ENCODE peak calls at places on chromosomes 4 and X, in six cellular contexts. A, G, J, P, Z and K are unnamed samples.

GRCh38 chr4:76309939-76310549 is 3.5 kb downstream of the STBD1 start:
- DNase-seq in A (no peak), G (no peak), J (no peak), P (no peak), Z (no peak), K (no peak)

GRCh38 chrX:145694048-145694447 is 123.6 kb upstream of the SLITRK2 start:
- DNase-seq in A (no peak), G (no peak), J (no peak), P (no peak), Z (no peak), K (no peak)

GRCh38 chr4:68175562-68176155 is 46.0 kb upstream of the TMPRSS11F start:
- DNase-seq in A (no peak), G (peak), J (peak), P (peak), Z (no peak), K (no peak)

GRCh38 chrX:155070663-155070974 is 317 bp downstream of the CMC4 start:
- DNase-seq in A (no peak), G (no peak), J (no peak), P (no peak), Z (no peak), K (no peak)

GRCh38 chrX:122591546-122591945 is 592.5 kb upstream of the GRIA3 start:
- DNase-seq in A (no peak), G (no peak), J (no peak), P (no peak), Z (no peak), K (no peak)

GRCh38 chr4:1862055-1862911 is 6.3 kb upstream of the LETM1 start:
- DNase-seq in A (peak), G (peak), J (no peak), P (no peak), Z (no peak), K (peak)

GRCh38 chr4:1192091-1192492 is 19.7 kb upstream of the SPON2 start:
- DNase-seq in A (no peak), G (no peak), J (no peak), P (no peak), Z (no peak), K (no peak)

GRCh38 chr4:17029964-17030363 is 131.5 kb upstream of the LDB2 start:
- DNase-seq in A (no peak), G (no peak), J (no peak), P (no peak), Z (no peak), K (no peak)

GRCh38 chr4:187618701-187619278 is 376.8 kb upstream of the ZFP42 start:
- DNase-seq in A (no peak), G (no peak), J (no peak), P (no peak), Z (no peak), K (no peak)

GRCh38 chr4:57443308-57444243 is 333.4 kb upstream of the IGFBP7 start:
- DNase-seq in A (no peak), G (no peak), J (no peak), P (no peak), Z (no peak), K (no peak)

GRCh38 chr4:168777277-168777965 is 232.6 kb downstream of the CBR4 start:
- DNase-seq in A (no peak), G (no peak), J (no peak), P (no peak), Z (no peak), K (no peak)

GRCh38 chrX:152817082-152817744 is 13.3 kb downstream of the CETN2 start:
- DNase-seq in A (no peak), G (peak), J (no peak), P (no peak), Z (no peak), K (no peak)

GRCh38 chr4:141853091-141853734 is 216.8 kb downstream of the IL15 start:
- DNase-seq in A (no peak), G (no peak), J (no peak), P (no peak), Z (no peak), K (no peak)

GRCh38 chr4:123603165-123603564 is 206.6 kb downstream of the SPRY1 start:
- DNase-seq in A (no peak), G (no peak), J (peak), P (no peak), Z (no peak), K (no peak)

GRCh38 chr4:19014594-19014993 is 993.0 kb upstream of the LCORL start:
- DNase-seq in A (no peak), G (no peak), J (no peak), P (no peak), Z (no peak), K (no peak)

GRCh38 chr4:150867148-150867547 is 147.9 kb downstream of the LRBA start:
- DNase-seq in A (peak), G (peak), J (peak), P (peak), Z (no peak), K (peak)

GRCh38 chr4:117700111-117700892 is 334.0 kb upstream of the NDST3 start:
- DNase-seq in A (no peak), G (no peak), J (peak), P (no peak), Z (no peak), K (no peak)

GRCh38 chrX:41350150-41350975 is 16.4 kb downstream of the DDX3X start:
- DNase-seq in A (no peak), G (no peak), J (no peak), P (no peak), Z (no peak), K (no peak)

GRCh38 chr4:6350646-6351045 is 81.0 kb downstream of the WFS1 start:
- DNase-seq in A (no peak), G (no peak), J (no peak), P (no peak), Z (no peak), K (no peak)

GRCh38 chrX:97672138-97672537 is 788.4 kb downstream of the RPA4 start:
- DNase-seq in A (no peak), G (no peak), J (no peak), P (no peak), Z (no peak), K (no peak)

GRCh38 chr4:37847311-37847710 is 20.8 kb downstream of the PGM2 start:
- DNase-seq in A (no peak), G (no peak), J (no peak), P (no peak), Z (no peak), K (no peak)

GRCh38 chr4:131459430-131460101 is 1689.5 kb upstream of the PCDH10 start:
- DNase-seq in A (no peak), G (no peak), J (no peak), P (peak), Z (no peak), K (no peak)

GRCh38 chrX:17046478-17047097 is 100.1 kb downstream of the REPS2 start:
- DNase-seq in A (peak), G (peak), J (peak), P (peak), Z (peak), K (peak)

GRCh38 chrX:95058815-95059214 is 1384.8 kb downstream of the FAM133A start:
- DNase-seq in A (no peak), G (no peak), J (no peak), P (no peak), Z (no peak), K (no peak)

GRCh38 chr4:163395758-163396157 is 52.1 kb downstream of the NPY5R start:
- DNase-seq in A (no peak), G (no peak), J (no peak), P (no peak), Z (no peak), K (no peak)

GRCh38 chr4:8283631-8284121 is 14.1 kb downstream of the HTRA3 start:
- DNase-seq in A (no peak), G (peak), J (no peak), P (no peak), Z (no peak), K (no peak)

GRCh38 chr4:179123079-179123478 is 1680.8 kb upstream of the AGA start:
- DNase-seq in A (no peak), G (no peak), J (no peak), P (no peak), Z (no peak), K (no peak)

GRCh38 chr4:2671267-2671895 is 84.8 kb downstream of the TNIP2 start:
- DNase-seq in A (no peak), G (no peak), J (no peak), P (no peak), Z (no peak), K (no peak)

GRCh38 chrX:107940095-107940494 is 42.1 kb downstream of the TEX13B start:
- DNase-seq in A (no peak), G (no peak), J (peak), P (no peak), Z (no peak), K (no peak)
- TF ChIP-seq POLR2A in A (no peak), G (no peak), J (no peak), P (no peak), Z (no peak), K (no peak)

DNA sequence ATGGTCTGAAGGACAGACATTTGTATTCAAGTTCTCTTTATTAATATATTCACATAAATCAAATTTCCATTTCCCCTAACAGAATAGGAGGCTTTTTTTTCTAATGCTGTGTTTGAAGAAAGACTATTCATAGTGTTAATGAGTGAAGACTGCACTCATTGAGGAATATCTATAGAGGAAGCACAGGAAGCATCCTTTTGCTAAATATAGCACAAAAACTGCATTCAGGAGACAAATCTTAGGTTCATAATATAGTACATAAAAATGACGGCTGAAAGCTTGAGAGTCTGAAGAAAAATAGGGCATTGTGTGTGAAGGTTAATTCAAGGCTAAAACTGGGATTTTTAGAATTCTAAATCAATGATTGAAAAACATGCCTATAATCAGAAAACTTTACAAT is 50.4 kb upstream of the ANKRD50 start:
- DNase-seq in A (no peak), G (no peak), J (no peak), P (no peak), Z (no peak), K (no peak)
- TF ChIP-seq TAF1 in A (no peak), G (no peak), J (no peak), P (no peak), Z (no peak), K (no peak)

DNA sequence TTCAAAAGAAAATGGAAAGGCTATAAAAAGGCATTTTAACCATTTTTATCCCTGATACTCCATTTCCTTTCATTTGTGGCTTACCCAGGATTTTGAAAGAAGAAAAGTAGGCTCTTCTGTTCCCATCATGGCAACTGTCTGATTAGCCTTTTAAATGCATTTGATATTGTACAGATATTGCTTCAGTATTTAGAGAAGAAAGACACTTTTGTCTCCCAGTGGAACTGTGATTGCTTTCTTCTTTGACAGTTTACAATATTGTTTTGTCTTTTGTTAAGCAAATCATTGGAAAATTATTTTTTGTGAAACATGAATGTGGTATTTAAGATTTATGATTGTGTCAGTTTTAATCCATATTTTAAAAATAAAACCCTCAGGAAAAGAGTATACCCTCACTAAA is 297.4 kb upstream of the TACR3 start:
- DNase-seq in A (no peak), G (no peak), J (no peak), P (no peak), Z (no peak), K (no peak)
- TF ChIP-seq POLR2AphosphoS5 in A (no peak), G (no peak), J (no peak), P (no peak), Z (no peak), K (no peak)

GRCh38 chrX:149938427-149939270 is at the start of gene EOLA2:
- DNase-seq in A (peak), G (peak), J (peak), P (peak), Z (peak), K (peak)
- TF ChIP-seq POLR2A in A (no peak), G (peak), J (peak), P (peak), Z (no peak), K (no peak)

DNA sequence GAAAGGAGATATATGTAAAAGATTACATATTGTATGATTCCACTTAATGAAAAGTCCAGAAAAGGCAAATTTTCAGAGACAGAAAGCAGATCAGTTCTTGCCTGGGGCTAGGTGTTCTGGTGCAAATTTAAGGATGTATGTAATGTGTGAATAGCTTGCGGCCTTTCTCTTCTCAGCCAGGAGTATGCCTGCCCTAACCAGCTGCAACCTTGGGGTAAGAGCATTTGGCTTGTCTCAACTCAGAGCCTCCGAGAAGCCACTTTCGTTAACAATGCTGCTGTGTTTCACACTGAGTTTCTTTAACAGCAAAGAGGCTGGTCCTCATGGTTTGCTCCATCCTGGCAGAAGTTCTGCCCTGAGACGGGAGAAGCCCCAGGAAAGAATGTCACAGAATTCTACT is 102.7 kb downstream of the SPCS3 start:
- DNase-seq in A (no peak), G (no peak), J (no peak), P (no peak), Z (no peak), K (no peak)
- TF ChIP-seq TAF1 in A (no peak), G (no peak), J (no peak), P (no peak), Z (no peak), K (no peak)